ENCODE peak calls at places on chromosomes 16 and 17, in six cellular contexts. S is neuronal stem cell, M is neural progenitor cell, L is K562, C is OCI-LY7, J is PC-3. V is an unnamed sample.

GRCh38 chr17:72465191-72466024 is 344.6 kb downstream of the SOX9 start:
- DNase-seq in S (no peak), M (no peak), L (no peak), C (no peak), J (peak; percentile 99), V (peak; percentile 75)

GRCh38 chr17:79154951-79155557 is 80.4 kb downstream of the ENGASE start:
- DNase-seq in S (no peak), M (no peak), L (no peak), J (no peak), C (no peak), V (no peak)

GRCh38 chr17:18183334-18184142 is at the start of gene ALKBH5:
- DNase-seq in J (peak; percentile 99), M (peak; percentile 99), L (peak; percentile 97), C (peak; percentile 100), S (peak; percentile 99), V (peak; percentile 100)

GRCh38 chr17:1783271-1783670 is 21.4 kb downstream of the SERPINF1 start:
- DNase-seq in J (no peak), S (no peak), L (no peak), M (no peak), C (no peak), V (no peak)

GRCh38 chr16:12272264-12272663 is 295.7 kb downstream of the SNX29 start:
- DNase-seq in S (no peak), L (no peak), J (no peak), C (no peak), M (no peak), V (no peak)

GRCh38 chr16:31421587-31421986 is 6.6 kb downstream of the COX6A2 start:
- DNase-seq in S (no peak), M (no peak), L (no peak), C (no peak), J (no peak), V (no peak)

GRCh38 chr16:2846511-2847310 is 11.3 kb downstream of the PRSS22 start:
- DNase-seq in C (no peak), M (no peak), J (peak; percentile 78), L (no peak), S (no peak), V (no peak)

GRCh38 chr17:55728833-55729232 is 6.2 kb upstream of the TMEM100 start:
- DNase-seq in S (no peak), M (no peak), J (no peak), C (no peak), L (no peak), V (no peak)

GRCh38 chr16:17384473-17384872 is 86.3 kb downstream of the XYLT1 start:
- DNase-seq in C (no peak), J (no peak), M (no peak), L (no peak), S (no peak), V (no peak)

GRCh38 chr17:68175905-68176304 is 71.9 kb upstream of the AMZ2 start:
- DNase-seq in M (no peak), J (no peak), C (no peak), L (no peak), S (no peak), V (no peak)

GRCh38 chr17:19273731-19274130 is 36.6 kb downstream of the EPN2 start:
- DNase-seq in S (no peak), J (no peak), C (no peak), L (no peak), M (no peak), V (no peak)

GRCh38 chr16:71851726-71852125 is 6.0 kb downstream of the ATXN1L start:
- DNase-seq in M (no peak), J (no peak), S (no peak), L (no peak), C (no peak), V (no peak)

GRCh38 chr17:59366040-59366757 is 34.7 kb downstream of the YPEL2 start:
- DNase-seq in J (peak; percentile 15), C (no peak), L (no peak), S (peak; percentile 69), M (peak; percentile 91), V (no peak)

GRCh38 chr17:81494984-81495383 is 17.6 kb downstream of the ACTG1 start:
- DNase-seq in J (peak; percentile 34), L (no peak), C (peak; percentile 65), S (no peak), M (peak; percentile 10), V (peak; percentile 73)

GRCh38 chr17:6927290-6927844 is 68.5 kb upstream of the ALOX12 start:
- DNase-seq in M (no peak), S (no peak), J (peak; percentile 49), C (no peak), L (no peak), V (no peak)

GRCh38 chr16:67398546-67399217 is 5.4 kb upstream of the TPPP3 start:
- DNase-seq in M (no peak), L (no peak), J (no peak), S (no peak), C (no peak), V (no peak)

GRCh38 chr16:8660841-8661301 is 13.5 kb upstream of the ABAT start:
- DNase-seq in J (peak; percentile 78), L (peak; percentile 52), M (peak; percentile 86), S (peak; percentile 64), C (peak; percentile 59), V (peak; percentile 87)

GRCh38 chr17:35314415-35315216 is 58.8 kb downstream of the SLFN11 start:
- DNase-seq in M (no peak), L (no peak), J (no peak), S (no peak), C (no peak), V (no peak)

GRCh38 chr16:88645941-88646340 is 4.9 kb downstream of the CYBA start:
- DNase-seq in L (no peak), S (no peak), C (no peak), J (no peak), M (no peak), V (no peak)

GRCh38 chr16:9049241-9049640 is 42.2 kb upstream of the HAPSTR1 start:
- DNase-seq in C (no peak), J (peak; percentile 39), M (no peak), L (no peak), S (no peak), V (no peak)

GRCh38 chr16:80376941-80377340 is 163.9 kb upstream of the DYNLRB2 start:
- DNase-seq in M (no peak), S (no peak), J (no peak), C (no peak), L (no peak), V (no peak)

GRCh38 chr16:74862743-74863244 is 88.2 kb upstream of the FA2H start:
- DNase-seq in L (peak; percentile 64), S (peak; percentile 33), J (peak; percentile 68), C (peak; percentile 69), M (peak; percentile 64), V (peak; percentile 83)

GRCh38 chr17:35566955-35567354 is 6.3 kb upstream of the SLFN14 start:
- DNase-seq in C (no peak), L (no peak), M (no peak), J (no peak), S (no peak), V (no peak)

GRCh38 chr17:28938552-28938951 is 12.8 kb downstream of the PHF12 start:
- DNase-seq in J (no peak), S (no peak), M (no peak), L (no peak), C (no peak), V (no peak)

GRCh38 chr17:28941251-28941650 is 10.1 kb downstream of the PHF12 start:
- DNase-seq in J (no peak), C (no peak), M (no peak), L (no peak), S (no peak), V (no peak)

GRCh38 chr17:28942925-28943324 is 8.4 kb downstream of the PHF12 start:
- DNase-seq in M (no peak), L (no peak), S (no peak), J (no peak), C (no peak), V (no peak)

GRCh38 chr17:28940675-28941074 is 10.6 kb downstream of the PHF12 start:
- DNase-seq in J (no peak), S (no peak), L (no peak), C (no peak), M (peak; percentile 58), V (peak; percentile 65)

GRCh38 chr17:28940142-28940541 is 11.2 kb downstream of the PHF12 start:
- DNase-seq in M (no peak), C (no peak), L (no peak), J (no peak), S (no peak), V (no peak)
- H3K27ac ChIP-seq in M (peak overlapping the region; percentile 80), C (no peak overlapping the region), L (no peak overlapping the region), J (no peak overlapping the region), S (no peak overlapping the region), V (peak overlapping the region; percentile 42)

DNA sequence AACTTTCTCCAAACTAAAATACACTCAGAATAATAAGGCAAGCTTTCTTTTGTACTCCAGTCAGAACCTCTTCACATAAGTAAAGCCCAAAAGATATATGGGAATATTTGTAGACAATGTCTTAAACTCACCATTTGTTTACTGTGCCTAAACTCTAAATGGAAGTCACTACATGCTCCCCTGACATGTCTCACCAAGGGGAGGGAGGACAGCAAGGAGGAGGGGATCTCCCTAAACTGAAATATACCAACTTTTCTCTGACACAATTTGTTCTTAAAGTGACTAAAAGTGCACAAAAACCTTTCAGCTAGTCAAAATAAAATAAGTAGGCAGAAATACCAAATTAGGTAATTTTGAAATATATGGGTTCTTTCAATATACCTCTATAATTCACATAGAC is 38.5 kb downstream of the GRB7 start:
- DNase-seq in J (no peak), L (no peak), M (no peak), C (no peak), S (no peak), V (peak; percentile 44)
- H3K4me3 ChIP-seq in J (no peak overlapping the region), L (no peak overlapping the region), M (no peak overlapping the region), C (peak overlapping the region; percentile 74), S (no peak overlapping the region), V (peak overlapping the region; percentile 62)

DNA sequence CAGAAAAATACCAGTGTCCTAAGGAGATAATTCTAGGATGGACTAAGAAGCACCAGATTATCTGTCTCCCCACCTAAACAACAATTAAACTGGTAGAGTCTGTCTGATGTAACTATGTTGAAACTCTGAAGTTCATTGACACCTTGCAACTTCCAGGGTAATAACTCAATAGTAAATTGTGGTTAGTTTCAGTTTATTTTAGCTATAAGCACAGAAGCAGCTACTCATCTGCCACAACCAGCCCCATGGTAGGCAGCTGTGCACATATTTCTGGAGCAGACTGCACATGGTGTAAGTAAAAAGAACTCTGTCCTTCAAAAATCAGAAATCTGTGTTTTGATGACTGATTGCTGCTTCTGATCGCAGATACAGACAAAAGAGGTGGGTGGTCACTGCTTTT is 852.1 kb downstream of the CDH11 start:
- DNase-seq in C (no peak), J (no peak), L (no peak), M (no peak), S (no peak), V (no peak)
- H2AFZ ChIP-seq in C (peak overlapping the region; percentile 69), J (no peak overlapping the region), L (no peak overlapping the region), M (peak overlapping the region; percentile 31), S (peak overlapping the region; percentile 52), V (peak overlapping the region; percentile 45)

DNA sequence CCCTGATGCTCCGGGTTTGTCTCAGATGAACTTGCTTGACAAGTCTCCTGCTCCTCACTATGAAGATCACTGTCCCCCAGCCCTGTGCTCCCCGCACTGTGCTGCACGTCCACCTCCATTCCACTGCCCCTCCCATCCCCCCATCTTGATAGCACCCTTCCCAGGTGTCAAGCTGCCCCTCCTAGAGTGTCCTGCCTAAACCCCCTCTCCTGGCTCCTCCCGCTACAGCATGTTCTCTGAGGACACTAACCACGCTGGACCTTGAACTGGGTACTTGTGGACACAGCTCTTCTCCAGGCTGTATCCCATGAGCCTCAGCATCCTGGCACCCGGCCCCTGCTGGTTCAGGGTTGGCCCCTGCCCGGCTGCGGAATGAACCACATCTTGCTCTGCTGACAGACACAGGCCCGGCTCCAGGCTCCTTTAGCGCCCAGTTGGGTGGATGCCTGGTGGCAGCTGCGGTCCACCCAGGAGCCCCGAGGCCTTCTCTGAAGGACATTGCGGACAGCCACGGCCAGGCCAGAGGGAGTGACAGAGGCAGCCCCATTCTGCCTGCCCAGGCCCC is 18.5 kb downstream of the DEXI start:
- DNase-seq in M (no peak), C (no peak), S (no peak), J (no peak), L (no peak), V (no peak)
- H3K27ac ChIP-seq in M (no peak overlapping the region), C (no peak overlapping the region), S (no peak overlapping the region), J (no peak overlapping the region), L (no peak overlapping the region), V (peak overlapping the region; percentile 72)

V was measured in Karpas-422.